ENCODE peak calls at places on chromosomes 13 and 19, in ten cellular contexts. U is GM23338, E is OCI-LY7, D is body of pancreas, W is heart right ventricle, O is fibroblast of lung, G is left ventricle myocardium inferior, P is spleen, L is HepG2, V is mucosa of descending colon. J is an unnamed sample.

GRCh38 chr13:83839158-83839557 is 43.1 kb downstream of the SLITRK1 start:
- DNase-seq in U (peak; percentile 36), E (no peak), D (no peak), W (no peak), O (no peak), G (no peak), P (no peak), L (no peak), V (no peak), J (no peak)

GRCh38 chr19:46766569-46767317 is 20.5 kb upstream of the STRN4 start:
- DNase-seq in U (peak; percentile 89), E (peak; percentile 73), D (peak; percentile 39), W (no peak), O (no peak), G (peak; percentile 37), P (peak; percentile 84), L (peak; percentile 53), V (peak; percentile 62), J (peak; percentile 44)

GRCh38 chr13:98613591-98613990 is 36.7 kb upstream of the STK24 start:
- DNase-seq in U (no peak), E (no peak), D (no peak), W (no peak), O (no peak), G (no peak), P (no peak), L (no peak), V (no peak), J (no peak)

GRCh38 chr13:42484396-42484795 is 89.6 kb upstream of the TNFSF11 start:
- DNase-seq in U (no peak), E (no peak), D (no peak), W (no peak), O (peak; percentile 47), G (no peak), P (no peak), L (no peak), V (no peak), J (no peak)

GRCh38 chr19:15218501-15218900 is 13.7 kb downstream of the EPHX3 start:
- DNase-seq in U (no peak), E (no peak), D (no peak), W (no peak), O (no peak), G (no peak), P (no peak), L (no peak), V (no peak), J (no peak)

GRCh38 chr13:33611016-33611805 is 206.7 kb upstream of the RFC3 start:
- DNase-seq in U (peak; percentile 45), E (no peak), D (peak; percentile 58), W (peak; percentile 70), O (peak; percentile 88), G (peak; percentile 76), P (no peak), L (peak; percentile 83), V (no peak), J (no peak)

GRCh38 chr19:55084416-55084815 is 8.7 kb downstream of the EPS8L1 start:
- DNase-seq in U (no peak), E (no peak), D (no peak), W (no peak), O (no peak), G (no peak), P (no peak), L (no peak), V (no peak), J (no peak)

GRCh38 chr13:70668983-70669382 is 560.7 kb upstream of the KLHL1 start:
- DNase-seq in U (no peak), E (no peak), D (no peak), W (no peak), O (peak; percentile 5), G (no peak), P (no peak), L (peak; percentile 12), V (no peak), J (no peak)

GRCh38 chr13:113097651-113098050 is 7.9 kb upstream of the F7 start:
- DNase-seq in U (no peak), E (no peak), D (no peak), W (no peak), O (no peak), G (no peak), P (no peak), L (no peak), V (no peak), J (no peak)

GRCh38 chr13:43516401-43516826 is 270.4 kb downstream of the ENOX1 start:
- DNase-seq in U (no peak), E (no peak), D (no peak), W (no peak), O (peak; percentile 91), G (no peak), P (no peak), L (no peak), V (no peak), J (no peak)

GRCh38 chr13:20231839-20232555 is at the start of gene GJB6:
- DNase-seq in U (peak; percentile 81), E (no peak), D (no peak), W (no peak), O (no peak), G (no peak), P (no peak), L (no peak), V (no peak), J (no peak)

GRCh38 chr19:12815088-12815487 is 8.7 kb downstream of the RNASEH2A start:
- DNase-seq in U (no peak), E (no peak), D (no peak), W (no peak), O (no peak), G (no peak), P (no peak), L (no peak), V (no peak), J (no peak)

GRCh38 chr13:25840261-25840660 is 211.6 kb downstream of the SHISA2 start:
- DNase-seq in U (no peak), E (no peak), D (no peak), W (no peak), O (no peak), G (no peak), P (no peak), L (no peak), V (no peak), J (no peak)

GRCh38 chr13:23631676-23632622 is 61.7 kb downstream of the TNFRSF19 start:
- DNase-seq in U (no peak), E (no peak), D (no peak), W (no peak), O (no peak), G (no peak), P (no peak), L (peak; percentile 52), V (no peak), J (no peak)

GRCh38 chr13:43580280-43580679 is 206.5 kb downstream of the ENOX1 start:
- DNase-seq in U (no peak), E (no peak), D (no peak), W (no peak), O (no peak), G (no peak), P (no peak), L (no peak), V (no peak), J (no peak)

GRCh38 chr13:80481589-80481988 is 140.7 kb upstream of the SPRY2 start:
- DNase-seq in U (no peak), E (no peak), D (no peak), W (no peak), O (no peak), G (no peak), P (no peak), L (no peak), V (no peak), J (no peak)

GRCh38 chr19:33293255-33294057 is 8.9 kb downstream of the CEBPA start:
- DNase-seq in U (no peak), E (no peak), D (peak; percentile 48), W (no peak), O (peak; percentile 60), G (no peak), P (peak; percentile 83), L (peak; percentile 93), V (peak; percentile 76), J (no peak)

GRCh38 chr13:42959615-42960014 is 32.4 kb downstream of the EPSTI1 start:
- DNase-seq in U (no peak), E (no peak), D (no peak), W (no peak), O (no peak), G (no peak), P (no peak), L (no peak), V (no peak), J (no peak)

GRCh38 chr13:57604442-57604841 is 27.1 kb upstream of the PCDH17 start:
- DNase-seq in U (no peak), E (no peak), D (no peak), W (no peak), O (no peak), G (no peak), P (no peak), L (no peak), V (no peak), J (no peak)
- H3K4me1 ChIP-seq in U (peaks cover 44% of the 10 kb centered on the region), E (no peaks in the 10 kb centered on the region), D (peaks cover 4% of the 10 kb centered on the region), W (no peaks in the 10 kb centered on the region), O (no peaks in the 10 kb centered on the region), G (no peaks in the 10 kb centered on the region), P (no peaks in the 10 kb centered on the region), L (no peaks in the 10 kb centered on the region), V (no peaks in the 10 kb centered on the region), J (no peaks in the 10 kb centered on the region)

DNA sequence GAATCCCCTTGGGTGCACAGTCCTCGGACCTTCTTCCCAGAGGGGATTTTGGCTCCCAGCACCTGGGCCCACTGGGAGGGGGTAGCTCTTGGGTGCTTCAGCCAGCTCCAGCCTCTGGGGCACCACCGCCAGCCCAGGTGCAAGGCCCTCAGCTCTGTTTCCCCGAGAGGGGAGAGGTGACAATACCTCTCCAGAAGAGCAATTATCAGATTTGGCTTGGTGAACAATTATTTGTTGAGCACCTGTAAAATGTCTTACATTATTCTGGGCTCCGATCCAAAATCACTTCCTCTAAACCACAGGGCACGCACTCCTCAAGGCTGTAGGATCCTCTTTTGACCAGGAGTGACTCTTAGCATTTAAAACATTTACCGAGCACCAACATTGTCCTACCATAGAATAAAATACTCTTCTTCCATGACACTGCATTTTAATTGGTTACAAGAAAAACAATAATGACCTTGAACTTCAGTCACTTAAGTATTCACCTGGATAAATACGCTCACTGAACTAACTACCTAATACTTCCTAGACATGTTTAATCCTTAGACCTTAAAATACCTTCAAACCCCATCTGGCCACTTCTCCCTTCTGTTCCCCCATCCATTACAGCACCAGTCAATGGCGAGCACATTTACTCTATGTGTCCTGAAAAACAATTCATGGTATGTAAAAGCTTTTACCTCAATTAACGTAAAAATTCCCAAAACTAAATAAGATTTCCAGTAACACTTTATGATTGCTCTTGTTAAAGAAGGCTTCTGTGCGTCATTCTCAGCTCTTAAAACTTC is 54.8 kb downstream of the ABCC4 start:
- DNase-seq in U (no peak), E (no peak), D (no peak), W (no peak), O (no peak), G (no peak), P (no peak), L (no peak), V (no peak), J (no peak)
- H3K4me1 ChIP-seq in U (no peaks in the 10 kb centered on the region), E (no peaks in the 10 kb centered on the region), D (peaks cover 9% of the 10 kb centered on the region), W (peaks cover 11% of the 10 kb centered on the region), O (no peaks in the 10 kb centered on the region), G (peaks cover 8% of the 10 kb centered on the region), P (no peaks in the 10 kb centered on the region), L (peaks cover 31% of the 10 kb centered on the region), V (peaks cover 7% of the 10 kb centered on the region), J (no peaks in the 10 kb centered on the region)

GRCh38 chr19:19385900-19386339 is 19.6 kb upstream of the GATAD2A start:
- DNase-seq in U (peak; percentile 66), E (peak; percentile 77), D (no peak), W (no peak), O (no peak), G (no peak), P (peak; percentile 95), L (no peak), V (peak; percentile 84), J (no peak)
- H3K4me1 ChIP-seq in U (peaks cover 32% of the 10 kb centered on the region), E (peaks cover 54% of the 10 kb centered on the region), D (peaks cover 58% of the 10 kb centered on the region), W (peaks cover 49% of the 10 kb centered on the region), O (peaks cover 6% of the 10 kb centered on the region), G (peaks cover 60% of the 10 kb centered on the region), P (peaks cover 76% of the 10 kb centered on the region), L (peaks cover 65% of the 10 kb centered on the region), V (peaks cover 46% of the 10 kb centered on the region), J (peaks cover 52% of the 10 kb centered on the region)

GRCh38 chr19:18488403-18488723 is 33.5 kb downstream of the ELL start:
- DNase-seq in U (no peak), E (no peak), D (no peak), W (no peak), O (no peak), G (no peak), P (peak; percentile 61), L (no peak), V (no peak), J (no peak)
- H3K4me1 ChIP-seq in U (no peaks in the 10 kb centered on the region), E (no peaks in the 10 kb centered on the region), D (peaks cover 74% of the 10 kb centered on the region), W (peaks cover 68% of the 10 kb centered on the region), O (peaks cover 7% of the 10 kb centered on the region), G (peaks cover 85% of the 10 kb centered on the region), P (peaks cover 99% of the 10 kb centered on the region), L (peaks cover 61% of the 10 kb centered on the region), V (peaks cover 39% of the 10 kb centered on the region), J (peaks cover 57% of the 10 kb centered on the region)